ENCODE peak calls at places on chromosomes 16 and 17, in eight cellular contexts. One of them, this sample, is unnamed.
A peak's percentile ranks its signal among the peaks of the same experiment; 100 is the strongest.

GRCh38 chr17:7988750-7989178 is 13.7 kb upstream of the GUCY2D start:
- DNase-seq in naive thymus-derived CD4-positive, alpha-beta T cell: peak; percentile 84
- DNase-seq in body of pancreas: peak; percentile 81
- DNase-seq in CD8-positive, alpha-beta memory T cell: no peak
- DNase-seq in pancreas: no peak
- DNase-seq in effector memory CD4-positive, alpha-beta T cell: no peak
- DNase-seq in IMR-90: peak; percentile 86
- DNase-seq in ascending aorta: no peak
- DNase-seq in this sample: no peak

GRCh38 chr17:65850486-65850885 is 289.0 kb upstream of the AXIN2 start:
- DNase-seq in naive thymus-derived CD4-positive, alpha-beta T cell: no peak
- DNase-seq in body of pancreas: no peak
- DNase-seq in CD8-positive, alpha-beta memory T cell: no peak
- DNase-seq in pancreas: no peak
- DNase-seq in effector memory CD4-positive, alpha-beta T cell: no peak
- DNase-seq in IMR-90: peak; percentile 29
- DNase-seq in ascending aorta: no peak
- DNase-seq in this sample: no peak

GRCh38 chr17:5815396-5815795 is 231.1 kb upstream of the NLRP1 start:
- DNase-seq in naive thymus-derived CD4-positive, alpha-beta T cell: no peak
- DNase-seq in body of pancreas: no peak
- DNase-seq in CD8-positive, alpha-beta memory T cell: no peak
- DNase-seq in pancreas: no peak
- DNase-seq in effector memory CD4-positive, alpha-beta T cell: no peak
- DNase-seq in IMR-90: no peak
- DNase-seq in ascending aorta: no peak
- DNase-seq in this sample: no peak

GRCh38 chr17:42363767-42364585 is 24.3 kb downstream of the STAT3 start:
- DNase-seq in naive thymus-derived CD4-positive, alpha-beta T cell: no peak
- DNase-seq in body of pancreas: no peak
- DNase-seq in CD8-positive, alpha-beta memory T cell: no peak
- DNase-seq in pancreas: no peak
- DNase-seq in effector memory CD4-positive, alpha-beta T cell: no peak
- DNase-seq in IMR-90: peak; percentile 72
- DNase-seq in ascending aorta: peak; percentile 76
- DNase-seq in this sample: no peak

GRCh38 chr17:42878123-42878880 is 22.3 kb upstream of the G6PC1 start:
- DNase-seq in naive thymus-derived CD4-positive, alpha-beta T cell: no peak
- DNase-seq in body of pancreas: peak; percentile 50
- DNase-seq in CD8-positive, alpha-beta memory T cell: no peak
- DNase-seq in pancreas: no peak
- DNase-seq in effector memory CD4-positive, alpha-beta T cell: no peak
- DNase-seq in IMR-90: no peak
- DNase-seq in ascending aorta: no peak
- DNase-seq in this sample: no peak

GRCh38 chr17:77371117-77371887 is 230.5 kb downstream of the SEC14L1 start:
- DNase-seq in naive thymus-derived CD4-positive, alpha-beta T cell: no peak
- DNase-seq in body of pancreas: no peak
- DNase-seq in CD8-positive, alpha-beta memory T cell: no peak
- DNase-seq in pancreas: peak; percentile 42
- DNase-seq in effector memory CD4-positive, alpha-beta T cell: no peak
- DNase-seq in IMR-90: peak; percentile 50
- DNase-seq in ascending aorta: no peak
- DNase-seq in this sample: no peak

GRCh38 chr16:56372938-56373337 is 52.4 kb downstream of the AMFR start:
- DNase-seq in naive thymus-derived CD4-positive, alpha-beta T cell: no peak
- DNase-seq in body of pancreas: no peak
- DNase-seq in CD8-positive, alpha-beta memory T cell: no peak
- DNase-seq in pancreas: no peak
- DNase-seq in effector memory CD4-positive, alpha-beta T cell: no peak
- DNase-seq in IMR-90: peak; percentile 34
- DNase-seq in ascending aorta: no peak
- DNase-seq in this sample: no peak

GRCh38 chr17:49914096-49914490 is 54.9 kb upstream of the DLX4 start:
- DNase-seq in naive thymus-derived CD4-positive, alpha-beta T cell: no peak
- DNase-seq in body of pancreas: no peak
- DNase-seq in CD8-positive, alpha-beta memory T cell: no peak
- DNase-seq in pancreas: no peak
- DNase-seq in effector memory CD4-positive, alpha-beta T cell: no peak
- DNase-seq in IMR-90: no peak
- DNase-seq in ascending aorta: no peak
- DNase-seq in this sample: no peak

GRCh38 chr16:83113317-83113716 is 486.5 kb downstream of the CDH13 start:
- DNase-seq in naive thymus-derived CD4-positive, alpha-beta T cell: no peak
- DNase-seq in body of pancreas: peak; percentile 21
- DNase-seq in CD8-positive, alpha-beta memory T cell: no peak
- DNase-seq in pancreas: no peak
- DNase-seq in effector memory CD4-positive, alpha-beta T cell: no peak
- DNase-seq in IMR-90: peak; percentile 31
- DNase-seq in ascending aorta: no peak
- DNase-seq in this sample: no peak

GRCh38 chr17:77330602-77331081 is 189.9 kb downstream of the SEC14L1 start:
- DNase-seq in naive thymus-derived CD4-positive, alpha-beta T cell: no peak
- DNase-seq in body of pancreas: no peak
- DNase-seq in CD8-positive, alpha-beta memory T cell: no peak
- DNase-seq in pancreas: no peak
- DNase-seq in effector memory CD4-positive, alpha-beta T cell: no peak
- DNase-seq in IMR-90: no peak
- DNase-seq in ascending aorta: peak; percentile 61
- DNase-seq in this sample: peak; percentile 54

GRCh38 chr17:27315322-27315721 is 21.4 kb downstream of the WSB1 start:
- DNase-seq in naive thymus-derived CD4-positive, alpha-beta T cell: no peak
- DNase-seq in body of pancreas: peak; percentile 48
- DNase-seq in CD8-positive, alpha-beta memory T cell: no peak
- DNase-seq in pancreas: no peak
- DNase-seq in effector memory CD4-positive, alpha-beta T cell: no peak
- DNase-seq in IMR-90: peak; percentile 94
- DNase-seq in ascending aorta: peak; percentile 94
- DNase-seq in this sample: peak; percentile 90

GRCh38 chr17:66423436-66423922 is 121.1 kb downstream of the PRKCA start:
- DNase-seq in naive thymus-derived CD4-positive, alpha-beta T cell: no peak
- DNase-seq in body of pancreas: no peak
- DNase-seq in CD8-positive, alpha-beta memory T cell: no peak
- DNase-seq in pancreas: no peak
- DNase-seq in effector memory CD4-positive, alpha-beta T cell: no peak
- DNase-seq in IMR-90: no peak
- DNase-seq in ascending aorta: no peak
- DNase-seq in this sample: no peak

GRCh38 chr17:72121164-72122001 is 563 bp downstream of the SOX9 start:
- DNase-seq in naive thymus-derived CD4-positive, alpha-beta T cell: no peak
- DNase-seq in body of pancreas: peak; percentile 59
- DNase-seq in CD8-positive, alpha-beta memory T cell: no peak
- DNase-seq in pancreas: peak; percentile 88
- DNase-seq in effector memory CD4-positive, alpha-beta T cell: no peak
- DNase-seq in IMR-90: peak; percentile 69
- DNase-seq in ascending aorta: no peak
- DNase-seq in this sample: peak; percentile 78

GRCh38 chr17:57442914-57443571 is 186.7 kb downstream of the MSI2 start:
- DNase-seq in naive thymus-derived CD4-positive, alpha-beta T cell: peak; percentile 35
- DNase-seq in body of pancreas: no peak
- DNase-seq in CD8-positive, alpha-beta memory T cell: no peak
- DNase-seq in pancreas: no peak
- DNase-seq in effector memory CD4-positive, alpha-beta T cell: no peak
- DNase-seq in IMR-90: no peak
- DNase-seq in ascending aorta: peak; percentile 77
- DNase-seq in this sample: peak; percentile 66

GRCh38 chr16:77689971-77690370 is 32.3 kb upstream of the NUDT7 start:
- DNase-seq in naive thymus-derived CD4-positive, alpha-beta T cell: no peak
- DNase-seq in body of pancreas: no peak
- DNase-seq in CD8-positive, alpha-beta memory T cell: no peak
- DNase-seq in pancreas: no peak
- DNase-seq in effector memory CD4-positive, alpha-beta T cell: no peak
- DNase-seq in IMR-90: no peak
- DNase-seq in ascending aorta: no peak
- DNase-seq in this sample: no peak

GRCh38 chr17:4201231-4201630 is 58.2 kb downstream of the CYB5D2 start:
- DNase-seq in naive thymus-derived CD4-positive, alpha-beta T cell: no peak
- DNase-seq in body of pancreas: no peak
- DNase-seq in CD8-positive, alpha-beta memory T cell: no peak
- DNase-seq in pancreas: no peak
- DNase-seq in effector memory CD4-positive, alpha-beta T cell: no peak
- DNase-seq in IMR-90: peak; percentile 56
- DNase-seq in ascending aorta: peak; percentile 40
- DNase-seq in this sample: no peak

GRCh38 chr17:36856169-36856568 is 81.1 kb upstream of the LHX1 start:
- DNase-seq in naive thymus-derived CD4-positive, alpha-beta T cell: no peak
- DNase-seq in body of pancreas: peak; percentile 9
- DNase-seq in CD8-positive, alpha-beta memory T cell: no peak
- DNase-seq in pancreas: no peak
- DNase-seq in effector memory CD4-positive, alpha-beta T cell: no peak
- DNase-seq in IMR-90: no peak
- DNase-seq in ascending aorta: no peak
- DNase-seq in this sample: no peak

DNA sequence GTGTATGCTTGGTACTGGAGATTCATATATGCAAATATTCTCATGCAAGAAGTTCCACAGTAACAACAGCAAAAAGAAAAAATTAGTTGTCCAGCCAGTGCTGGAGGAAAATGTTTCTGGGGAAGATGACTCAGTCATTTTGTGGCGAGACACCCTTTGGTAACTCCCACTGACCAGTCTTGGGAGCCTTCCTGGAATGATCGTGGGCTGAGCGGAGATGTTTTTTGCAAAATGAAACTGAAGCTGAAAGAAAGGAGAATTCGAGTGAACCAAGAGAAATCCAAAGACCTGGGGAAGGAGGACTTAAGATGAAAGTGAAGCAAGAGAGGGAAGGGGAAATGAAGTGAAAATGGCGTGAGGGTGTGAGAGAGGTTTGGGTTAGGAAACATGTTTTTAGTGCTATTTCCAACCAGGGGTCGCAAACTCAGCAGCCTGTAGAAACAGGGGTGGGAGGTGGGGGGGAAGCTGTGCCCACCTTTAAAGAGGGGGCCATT is 5.2 kb downstream of the ITPRIPL2 start:
- DNase-seq in naive thymus-derived CD4-positive, alpha-beta T cell: no peak
- DNase-seq in body of pancreas: peak; percentile 60
- DNase-seq in CD8-positive, alpha-beta memory T cell: no peak
- DNase-seq in pancreas: no peak
- DNase-seq in effector memory CD4-positive, alpha-beta T cell: no peak
- DNase-seq in IMR-90: peak; percentile 95
- DNase-seq in ascending aorta: peak; percentile 82
- DNase-seq in this sample: peak; percentile 73
- H3K27ac ChIP-seq in naive thymus-derived CD4-positive, alpha-beta T cell: no peak overlapping the region
- H3K27ac ChIP-seq in body of pancreas: peak overlapping the region; percentile 73
- H3K27ac ChIP-seq in CD8-positive, alpha-beta memory T cell: peak overlapping the region; percentile 75
- H3K27ac ChIP-seq in pancreas: no peak overlapping the region
- H3K27ac ChIP-seq in effector memory CD4-positive, alpha-beta T cell: no peak overlapping the region
- H3K27ac ChIP-seq in IMR-90: peak overlapping the region; percentile 96
- H3K27ac ChIP-seq in ascending aorta: peak overlapping the region; percentile 80
- H3K27ac ChIP-seq in this sample: peak overlapping the region; percentile 58

GRCh38 chr16:85796599-85796998 is 2.7 kb downstream of the EMC8 start:
- DNase-seq in naive thymus-derived CD4-positive, alpha-beta T cell: no peak
- DNase-seq in body of pancreas: no peak
- DNase-seq in CD8-positive, alpha-beta memory T cell: no peak
- DNase-seq in pancreas: no peak
- DNase-seq in effector memory CD4-positive, alpha-beta T cell: no peak
- DNase-seq in IMR-90: no peak
- DNase-seq in ascending aorta: no peak
- DNase-seq in this sample: no peak

GRCh38 chr16:85794696-85795095 is 4.6 kb downstream of the EMC8 start:
- DNase-seq in naive thymus-derived CD4-positive, alpha-beta T cell: no peak
- DNase-seq in body of pancreas: no peak
- DNase-seq in CD8-positive, alpha-beta memory T cell: no peak
- DNase-seq in pancreas: no peak
- DNase-seq in effector memory CD4-positive, alpha-beta T cell: no peak
- DNase-seq in IMR-90: no peak
- DNase-seq in ascending aorta: no peak
- DNase-seq in this sample: no peak

GRCh38 chr16:85793662-85794298 is 5.6 kb downstream of the EMC8 start:
- DNase-seq in naive thymus-derived CD4-positive, alpha-beta T cell: no peak
- DNase-seq in body of pancreas: no peak
- DNase-seq in CD8-positive, alpha-beta memory T cell: no peak
- DNase-seq in pancreas: no peak
- DNase-seq in effector memory CD4-positive, alpha-beta T cell: no peak
- DNase-seq in IMR-90: no peak
- DNase-seq in ascending aorta: no peak
- DNase-seq in this sample: no peak

GRCh38 chr16:85798283-85798776 is 1.0 kb downstream of the EMC8 start:
- DNase-seq in naive thymus-derived CD4-positive, alpha-beta T cell: no peak
- DNase-seq in body of pancreas: no peak
- DNase-seq in CD8-positive, alpha-beta memory T cell: no peak
- DNase-seq in pancreas: no peak
- DNase-seq in effector memory CD4-positive, alpha-beta T cell: no peak
- DNase-seq in IMR-90: peak; percentile 6
- DNase-seq in ascending aorta: no peak
- DNase-seq in this sample: no peak

GRCh38 chr16:85796152-85796551 is 3.2 kb downstream of the EMC8 start:
- DNase-seq in naive thymus-derived CD4-positive, alpha-beta T cell: no peak
- DNase-seq in body of pancreas: no peak
- DNase-seq in CD8-positive, alpha-beta memory T cell: no peak
- DNase-seq in pancreas: no peak
- DNase-seq in effector memory CD4-positive, alpha-beta T cell: no peak
- DNase-seq in IMR-90: no peak
- DNase-seq in ascending aorta: no peak
- DNase-seq in this sample: no peak
- H3K27me3 ChIP-seq in naive thymus-derived CD4-positive, alpha-beta T cell: no peaks in the 10 kb centered on the region
- H3K27me3 ChIP-seq in body of pancreas: no peaks in the 10 kb centered on the region
- H3K27me3 ChIP-seq in CD8-positive, alpha-beta memory T cell: no peaks in the 10 kb centered on the region
- H3K27me3 ChIP-seq in pancreas: no peaks in the 10 kb centered on the region
- H3K27me3 ChIP-seq in effector memory CD4-positive, alpha-beta T cell: no peaks in the 10 kb centered on the region
- H3K27me3 ChIP-seq in IMR-90: no peaks in the 10 kb centered on the region
- H3K27me3 ChIP-seq in ascending aorta: no peaks in the 10 kb centered on the region
- H3K27me3 ChIP-seq in this sample: no peaks in the 10 kb centered on the region

GRCh38 chr17:48545539-48545938 is 630 bp upstream of the HOXB2 start:
- DNase-seq in naive thymus-derived CD4-positive, alpha-beta T cell: no peak
- DNase-seq in body of pancreas: no peak
- DNase-seq in CD8-positive, alpha-beta memory T cell: no peak
- DNase-seq in pancreas: no peak
- DNase-seq in effector memory CD4-positive, alpha-beta T cell: no peak
- DNase-seq in IMR-90: peak; percentile 17
- DNase-seq in ascending aorta: no peak
- DNase-seq in this sample: no peak
- H3K27ac ChIP-seq in naive thymus-derived CD4-positive, alpha-beta T cell: peak overlapping the region; percentile 90
- H3K27ac ChIP-seq in body of pancreas: peak overlapping the region; percentile 67
- H3K27ac ChIP-seq in CD8-positive, alpha-beta memory T cell: peak overlapping the region; percentile 92
- H3K27ac ChIP-seq in pancreas: no peak overlapping the region
- H3K27ac ChIP-seq in effector memory CD4-positive, alpha-beta T cell: peak overlapping the region; percentile 89
- H3K27ac ChIP-seq in IMR-90: peak overlapping the region; percentile 99
- H3K27ac ChIP-seq in ascending aorta: peak overlapping the region; percentile 97
- H3K27ac ChIP-seq in this sample: peak overlapping the region; percentile 50

DNA sequence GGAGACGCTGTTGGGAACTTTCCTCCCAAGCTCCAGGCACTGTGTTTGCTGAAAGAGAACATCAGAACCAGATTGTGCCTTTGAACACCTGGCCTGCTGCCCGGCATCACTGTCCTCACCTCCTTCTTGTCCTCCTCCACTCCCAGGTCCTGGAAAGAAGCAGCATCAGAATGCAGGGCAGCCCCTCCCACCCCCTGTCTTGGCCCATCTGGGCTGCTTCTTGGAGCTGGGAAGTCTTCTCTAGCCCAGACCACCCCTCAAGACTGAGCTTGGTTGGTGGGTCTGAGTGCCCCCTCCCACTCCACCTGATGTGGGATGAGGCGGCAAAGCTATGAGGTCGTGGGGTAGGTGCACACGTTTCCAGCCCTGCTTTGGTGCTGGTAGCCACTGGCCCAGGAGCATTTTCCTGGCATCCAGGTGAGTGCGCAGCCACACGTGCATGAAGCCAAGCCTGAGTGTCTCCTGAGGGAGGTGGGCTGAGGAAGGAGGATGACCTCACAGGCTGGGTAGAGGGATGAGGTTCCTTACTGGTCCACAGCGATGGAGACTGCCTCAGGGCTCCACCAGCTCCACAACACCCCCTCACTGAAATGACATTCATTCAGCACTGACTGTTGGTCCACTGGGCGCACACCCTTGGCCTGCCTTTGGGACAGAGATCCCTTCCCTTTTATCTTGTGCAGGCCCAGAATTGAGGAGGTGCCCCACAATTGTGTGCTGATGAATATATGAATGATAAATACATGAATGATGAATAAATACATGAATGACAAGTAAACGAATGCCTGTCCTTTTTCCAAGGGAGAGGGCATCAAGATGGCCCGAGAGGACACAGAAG is 6.0 kb downstream of the CCR7 start:
- DNase-seq in naive thymus-derived CD4-positive, alpha-beta T cell: no peak
- DNase-seq in body of pancreas: no peak
- DNase-seq in CD8-positive, alpha-beta memory T cell: no peak
- DNase-seq in pancreas: peak; percentile 31
- DNase-seq in effector memory CD4-positive, alpha-beta T cell: no peak
- DNase-seq in IMR-90: no peak
- DNase-seq in ascending aorta: peak; percentile 53
- DNase-seq in this sample: no peak
- H3K27me3 ChIP-seq in naive thymus-derived CD4-positive, alpha-beta T cell: no peaks in the 10 kb centered on the region
- H3K27me3 ChIP-seq in body of pancreas: no peaks in the 10 kb centered on the region
- H3K27me3 ChIP-seq in CD8-positive, alpha-beta memory T cell: no peaks in the 10 kb centered on the region
- H3K27me3 ChIP-seq in pancreas: no peaks in the 10 kb centered on the region
- H3K27me3 ChIP-seq in effector memory CD4-positive, alpha-beta T cell: no peaks in the 10 kb centered on the region
- H3K27me3 ChIP-seq in IMR-90: peaks cover 16% of the 10 kb centered on the region
- H3K27me3 ChIP-seq in ascending aorta: no peaks in the 10 kb centered on the region
- H3K27me3 ChIP-seq in this sample: no peaks in the 10 kb centered on the region